ENCODE peak calls at places on chromosome 14, in nine cellular contexts. One of them, this sample, is unnamed.

GRCh38 chr14:64518229-64518628 is 13.7 kb downstream of the ZBTB1 start:
- DNase-seq in OCI-LY7: no peak
- DNase-seq in mesothelial cell of epicardium: no peak
- DNase-seq in effector CD4-positive, alpha-beta T cell: no peak
- DNase-seq in T-cell: no peak
- DNase-seq in GM20000: no peak
- DNase-seq in RWPE1: no peak
- DNase-seq in dermis blood vessel endothelial cell: no peak
- DNase-seq in activated CD4-positive, alpha-beta T cell treated with anti-CD3 and anti-CD28 coated beads for 36 hours: no peak
- DNase-seq in this sample: no peak

GRCh38 chr14:90620540-90621204 is 195.6 kb downstream of the TTC7B start:
- DNase-seq in OCI-LY7: no peak
- DNase-seq in mesothelial cell of epicardium: no peak
- DNase-seq in effector CD4-positive, alpha-beta T cell: no peak
- DNase-seq in T-cell: no peak
- DNase-seq in GM20000: no peak
- DNase-seq in RWPE1: no peak
- DNase-seq in dermis blood vessel endothelial cell: no peak
- DNase-seq in activated CD4-positive, alpha-beta T cell treated with anti-CD3 and anti-CD28 coated beads for 36 hours: no peak
- DNase-seq in this sample: no peak

GRCh38 chr14:36604757-36605505 is 22.5 kb upstream of the NKX2-8 start:
- DNase-seq in OCI-LY7: peak
- DNase-seq in mesothelial cell of epicardium: peak
- DNase-seq in effector CD4-positive, alpha-beta T cell: no peak
- DNase-seq in T-cell: peak
- DNase-seq in GM20000: peak
- DNase-seq in RWPE1: peak
- DNase-seq in dermis blood vessel endothelial cell: peak
- DNase-seq in activated CD4-positive, alpha-beta T cell treated with anti-CD3 and anti-CD28 coated beads for 36 hours: peak
- DNase-seq in this sample: peak

GRCh38 chr14:103711516-103712431 is 3.5 kb downstream of the XRCC3 start:
- DNase-seq in OCI-LY7: no peak
- DNase-seq in mesothelial cell of epicardium: no peak
- DNase-seq in effector CD4-positive, alpha-beta T cell: no peak
- DNase-seq in T-cell: no peak
- DNase-seq in GM20000: no peak
- DNase-seq in RWPE1: peak
- DNase-seq in dermis blood vessel endothelial cell: peak
- DNase-seq in activated CD4-positive, alpha-beta T cell treated with anti-CD3 and anti-CD28 coated beads for 36 hours: no peak
- DNase-seq in this sample: no peak

GRCh38 chr14:105937253-105938054 is 411.1 kb downstream of the TMEM121 start:
- DNase-seq in OCI-LY7: no peak
- DNase-seq in mesothelial cell of epicardium: peak
- DNase-seq in effector CD4-positive, alpha-beta T cell: no peak
- DNase-seq in T-cell: no peak
- DNase-seq in GM20000: no peak
- DNase-seq in RWPE1: no peak
- DNase-seq in dermis blood vessel endothelial cell: no peak
- DNase-seq in activated CD4-positive, alpha-beta T cell treated with anti-CD3 and anti-CD28 coated beads for 36 hours: no peak
- DNase-seq in this sample: peak

GRCh38 chr14:71139058-71139946 is 232.0 kb downstream of the PCNX1 start:
- DNase-seq in OCI-LY7: peak
- DNase-seq in mesothelial cell of epicardium: peak
- DNase-seq in effector CD4-positive, alpha-beta T cell: peak
- DNase-seq in T-cell: peak
- DNase-seq in GM20000: peak
- DNase-seq in RWPE1: peak
- DNase-seq in dermis blood vessel endothelial cell: peak
- DNase-seq in activated CD4-positive, alpha-beta T cell treated with anti-CD3 and anti-CD28 coated beads for 36 hours: peak
- DNase-seq in this sample: peak

GRCh38 chr14:105069554-105069886 is 4.3 kb upstream of the GPR132 start:
- DNase-seq in OCI-LY7: no peak
- DNase-seq in mesothelial cell of epicardium: no peak
- DNase-seq in effector CD4-positive, alpha-beta T cell: no peak
- DNase-seq in T-cell: no peak
- DNase-seq in GM20000: no peak
- DNase-seq in RWPE1: no peak
- DNase-seq in dermis blood vessel endothelial cell: no peak
- DNase-seq in activated CD4-positive, alpha-beta T cell treated with anti-CD3 and anti-CD28 coated beads for 36 hours: peak
- DNase-seq in this sample: peak

GRCh38 chr14:59583755-59584154 is 7.1 kb upstream of the CCDC175 start:
- DNase-seq in OCI-LY7: no peak
- DNase-seq in mesothelial cell of epicardium: no peak
- DNase-seq in effector CD4-positive, alpha-beta T cell: no peak
- DNase-seq in T-cell: no peak
- DNase-seq in GM20000: no peak
- DNase-seq in RWPE1: peak
- DNase-seq in dermis blood vessel endothelial cell: no peak
- DNase-seq in activated CD4-positive, alpha-beta T cell treated with anti-CD3 and anti-CD28 coated beads for 36 hours: no peak
- DNase-seq in this sample: no peak

GRCh38 chr14:32939254-32940065 is 781 bp downstream of the NPAS3 start:
- DNase-seq in OCI-LY7: no peak
- DNase-seq in mesothelial cell of epicardium: peak
- DNase-seq in effector CD4-positive, alpha-beta T cell: no peak
- DNase-seq in T-cell: no peak
- DNase-seq in GM20000: peak
- DNase-seq in RWPE1: no peak
- DNase-seq in dermis blood vessel endothelial cell: peak
- DNase-seq in activated CD4-positive, alpha-beta T cell treated with anti-CD3 and anti-CD28 coated beads for 36 hours: peak
- DNase-seq in this sample: peak

GRCh38 chr14:77185093-77185465 is 3.5 kb downstream of the TMEM63C start:
- DNase-seq in OCI-LY7: no peak
- DNase-seq in mesothelial cell of epicardium: no peak
- DNase-seq in effector CD4-positive, alpha-beta T cell: no peak
- DNase-seq in T-cell: no peak
- DNase-seq in GM20000: no peak
- DNase-seq in RWPE1: no peak
- DNase-seq in dermis blood vessel endothelial cell: no peak
- DNase-seq in activated CD4-positive, alpha-beta T cell treated with anti-CD3 and anti-CD28 coated beads for 36 hours: no peak
- DNase-seq in this sample: no peak

GRCh38 chr14:36402867-36403266 is 82.4 kb upstream of the MBIP start:
- DNase-seq in OCI-LY7: no peak
- DNase-seq in mesothelial cell of epicardium: no peak
- DNase-seq in effector CD4-positive, alpha-beta T cell: no peak
- DNase-seq in T-cell: no peak
- DNase-seq in GM20000: no peak
- DNase-seq in RWPE1: no peak
- DNase-seq in dermis blood vessel endothelial cell: no peak
- DNase-seq in activated CD4-positive, alpha-beta T cell treated with anti-CD3 and anti-CD28 coated beads for 36 hours: no peak
- DNase-seq in this sample: no peak

GRCh38 chr14:83867871-83868270 is 1662.1 kb upstream of the FLRT2 start:
- DNase-seq in OCI-LY7: no peak
- DNase-seq in mesothelial cell of epicardium: peak
- DNase-seq in effector CD4-positive, alpha-beta T cell: no peak
- DNase-seq in T-cell: no peak
- DNase-seq in GM20000: no peak
- DNase-seq in RWPE1: no peak
- DNase-seq in dermis blood vessel endothelial cell: peak
- DNase-seq in activated CD4-positive, alpha-beta T cell treated with anti-CD3 and anti-CD28 coated beads for 36 hours: no peak
- DNase-seq in this sample: no peak

GRCh38 chr14:83779266-83779665 is 1750.7 kb upstream of the FLRT2 start:
- DNase-seq in OCI-LY7: no peak
- DNase-seq in mesothelial cell of epicardium: no peak
- DNase-seq in effector CD4-positive, alpha-beta T cell: no peak
- DNase-seq in T-cell: no peak
- DNase-seq in GM20000: no peak
- DNase-seq in RWPE1: peak
- DNase-seq in dermis blood vessel endothelial cell: peak
- DNase-seq in activated CD4-positive, alpha-beta T cell treated with anti-CD3 and anti-CD28 coated beads for 36 hours: no peak
- DNase-seq in this sample: no peak

GRCh38 chr14:34043627-34044372 is 92.9 kb upstream of the EGLN3 start:
- DNase-seq in OCI-LY7: no peak
- DNase-seq in mesothelial cell of epicardium: no peak
- DNase-seq in effector CD4-positive, alpha-beta T cell: no peak
- DNase-seq in T-cell: peak
- DNase-seq in GM20000: peak
- DNase-seq in RWPE1: peak
- DNase-seq in dermis blood vessel endothelial cell: peak
- DNase-seq in activated CD4-positive, alpha-beta T cell treated with anti-CD3 and anti-CD28 coated beads for 36 hours: peak
- DNase-seq in this sample: peak

GRCh38 chr14:23665302-23666016 is 29.3 kb downstream of the DHRS2 start:
- DNase-seq in OCI-LY7: no peak
- DNase-seq in mesothelial cell of epicardium: no peak
- DNase-seq in effector CD4-positive, alpha-beta T cell: no peak
- DNase-seq in T-cell: no peak
- DNase-seq in GM20000: no peak
- DNase-seq in RWPE1: no peak
- DNase-seq in dermis blood vessel endothelial cell: no peak
- DNase-seq in activated CD4-positive, alpha-beta T cell treated with anti-CD3 and anti-CD28 coated beads for 36 hours: no peak
- DNase-seq in this sample: no peak

GRCh38 chr14:77041837-77042557 is 13.5 kb upstream of the IRF2BPL start:
- DNase-seq in OCI-LY7: no peak
- DNase-seq in mesothelial cell of epicardium: no peak
- DNase-seq in effector CD4-positive, alpha-beta T cell: no peak
- DNase-seq in T-cell: no peak
- DNase-seq in GM20000: no peak
- DNase-seq in RWPE1: peak
- DNase-seq in dermis blood vessel endothelial cell: peak
- DNase-seq in activated CD4-positive, alpha-beta T cell treated with anti-CD3 and anti-CD28 coated beads for 36 hours: no peak
- DNase-seq in this sample: no peak

GRCh38 chr14:69612014-69612758 is 790 bp downstream of the SUSD6 start:
- DNase-seq in OCI-LY7: peak
- DNase-seq in mesothelial cell of epicardium: peak
- DNase-seq in effector CD4-positive, alpha-beta T cell: peak
- DNase-seq in T-cell: peak
- DNase-seq in GM20000: no peak
- DNase-seq in RWPE1: peak
- DNase-seq in dermis blood vessel endothelial cell: peak
- DNase-seq in activated CD4-positive, alpha-beta T cell treated with anti-CD3 and anti-CD28 coated beads for 36 hours: peak
- DNase-seq in this sample: peak

GRCh38 chr14:74855021-74855420 is 20.9 kb downstream of the PROX2 start:
- DNase-seq in OCI-LY7: no peak
- DNase-seq in mesothelial cell of epicardium: no peak
- DNase-seq in effector CD4-positive, alpha-beta T cell: no peak
- DNase-seq in T-cell: no peak
- DNase-seq in GM20000: no peak
- DNase-seq in RWPE1: no peak
- DNase-seq in dermis blood vessel endothelial cell: no peak
- DNase-seq in activated CD4-positive, alpha-beta T cell treated with anti-CD3 and anti-CD28 coated beads for 36 hours: no peak
- DNase-seq in this sample: no peak

GRCh38 chr14:104443391-104444158 is 136.0 kb upstream of the C14orf180 start:
- DNase-seq in OCI-LY7: no peak
- DNase-seq in mesothelial cell of epicardium: no peak
- DNase-seq in effector CD4-positive, alpha-beta T cell: no peak
- DNase-seq in T-cell: no peak
- DNase-seq in GM20000: no peak
- DNase-seq in RWPE1: no peak
- DNase-seq in dermis blood vessel endothelial cell: no peak
- DNase-seq in activated CD4-positive, alpha-beta T cell treated with anti-CD3 and anti-CD28 coated beads for 36 hours: peak
- DNase-seq in this sample: no peak

GRCh38 chr14:99884834-99885648 is 91.8 kb downstream of the EML1 start:
- DNase-seq in OCI-LY7: peak
- DNase-seq in mesothelial cell of epicardium: no peak
- DNase-seq in effector CD4-positive, alpha-beta T cell: peak
- DNase-seq in T-cell: peak
- DNase-seq in GM20000: peak
- DNase-seq in RWPE1: peak
- DNase-seq in dermis blood vessel endothelial cell: peak
- DNase-seq in activated CD4-positive, alpha-beta T cell treated with anti-CD3 and anti-CD28 coated beads for 36 hours: no peak
- DNase-seq in this sample: no peak

GRCh38 chr14:68110989-68111704 is 291.6 kb downstream of the RAD51B start:
- DNase-seq in OCI-LY7: no peak
- DNase-seq in mesothelial cell of epicardium: no peak
- DNase-seq in effector CD4-positive, alpha-beta T cell: no peak
- DNase-seq in T-cell: no peak
- DNase-seq in GM20000: no peak
- DNase-seq in RWPE1: no peak
- DNase-seq in dermis blood vessel endothelial cell: no peak
- DNase-seq in activated CD4-positive, alpha-beta T cell treated with anti-CD3 and anti-CD28 coated beads for 36 hours: no peak
- DNase-seq in this sample: no peak

GRCh38 chr14:44820230-44820964 is 141.3 kb downstream of the KLHL28 start:
- DNase-seq in OCI-LY7: no peak
- DNase-seq in mesothelial cell of epicardium: no peak
- DNase-seq in effector CD4-positive, alpha-beta T cell: no peak
- DNase-seq in T-cell: no peak
- DNase-seq in GM20000: no peak
- DNase-seq in RWPE1: no peak
- DNase-seq in dermis blood vessel endothelial cell: no peak
- DNase-seq in activated CD4-positive, alpha-beta T cell treated with anti-CD3 and anti-CD28 coated beads for 36 hours: no peak
- DNase-seq in this sample: no peak

GRCh38 chr14:81436296-81437138 is 36.4 kb upstream of the STON2 start:
- DNase-seq in OCI-LY7: peak
- DNase-seq in mesothelial cell of epicardium: peak
- DNase-seq in effector CD4-positive, alpha-beta T cell: no peak
- DNase-seq in T-cell: peak
- DNase-seq in GM20000: peak
- DNase-seq in RWPE1: peak
- DNase-seq in dermis blood vessel endothelial cell: peak
- DNase-seq in activated CD4-positive, alpha-beta T cell treated with anti-CD3 and anti-CD28 coated beads for 36 hours: peak
- DNase-seq in this sample: peak

GRCh38 chr14:25400607-25401206 is 350.8 kb upstream of the STXBP6 start:
- DNase-seq in OCI-LY7: peak
- DNase-seq in mesothelial cell of epicardium: peak
- DNase-seq in effector CD4-positive, alpha-beta T cell: peak
- DNase-seq in T-cell: peak
- DNase-seq in GM20000: no peak
- DNase-seq in RWPE1: no peak
- DNase-seq in dermis blood vessel endothelial cell: peak
- DNase-seq in activated CD4-positive, alpha-beta T cell treated with anti-CD3 and anti-CD28 coated beads for 36 hours: peak
- DNase-seq in this sample: peak

GRCh38 chr14:95979339-95980042 is 59.7 kb upstream of the C14orf132 start:
- DNase-seq in OCI-LY7: peak
- DNase-seq in mesothelial cell of epicardium: no peak
- DNase-seq in effector CD4-positive, alpha-beta T cell: no peak
- DNase-seq in T-cell: no peak
- DNase-seq in GM20000: no peak
- DNase-seq in RWPE1: no peak
- DNase-seq in dermis blood vessel endothelial cell: no peak
- DNase-seq in activated CD4-positive, alpha-beta T cell treated with anti-CD3 and anti-CD28 coated beads for 36 hours: no peak
- DNase-seq in this sample: no peak

GRCh38 chr14:34465069-34465859 is 3.2 kb upstream of the SPTSSA start:
- DNase-seq in OCI-LY7: no peak
- DNase-seq in mesothelial cell of epicardium: no peak
- DNase-seq in effector CD4-positive, alpha-beta T cell: no peak
- DNase-seq in T-cell: no peak
- DNase-seq in GM20000: no peak
- DNase-seq in RWPE1: no peak
- DNase-seq in dermis blood vessel endothelial cell: peak
- DNase-seq in activated CD4-positive, alpha-beta T cell treated with anti-CD3 and anti-CD28 coated beads for 36 hours: no peak
- DNase-seq in this sample: no peak

GRCh38 chr14:106845286-106846087 is 1319.1 kb downstream of the TMEM121 start:
- DNase-seq in OCI-LY7: peak
- DNase-seq in mesothelial cell of epicardium: no peak
- DNase-seq in effector CD4-positive, alpha-beta T cell: no peak
- DNase-seq in T-cell: peak
- DNase-seq in GM20000: peak
- DNase-seq in RWPE1: peak
- DNase-seq in dermis blood vessel endothelial cell: no peak
- DNase-seq in activated CD4-positive, alpha-beta T cell treated with anti-CD3 and anti-CD28 coated beads for 36 hours: peak
- DNase-seq in this sample: peak

GRCh38 chr14:106347890-106348755 is 821.7 kb downstream of the TMEM121 start:
- DNase-seq in OCI-LY7: no peak
- DNase-seq in mesothelial cell of epicardium: no peak
- DNase-seq in effector CD4-positive, alpha-beta T cell: no peak
- DNase-seq in T-cell: no peak
- DNase-seq in GM20000: no peak
- DNase-seq in RWPE1: no peak
- DNase-seq in dermis blood vessel endothelial cell: no peak
- DNase-seq in activated CD4-positive, alpha-beta T cell treated with anti-CD3 and anti-CD28 coated beads for 36 hours: no peak
- DNase-seq in this sample: no peak

GRCh38 chr14:96576937-96577336 is 74.8 kb downstream of the PAPOLA start:
- DNase-seq in OCI-LY7: peak
- DNase-seq in mesothelial cell of epicardium: no peak
- DNase-seq in effector CD4-positive, alpha-beta T cell: no peak
- DNase-seq in T-cell: no peak
- DNase-seq in GM20000: no peak
- DNase-seq in RWPE1: no peak
- DNase-seq in dermis blood vessel endothelial cell: no peak
- DNase-seq in activated CD4-positive, alpha-beta T cell treated with anti-CD3 and anti-CD28 coated beads for 36 hours: no peak
- DNase-seq in this sample: no peak

GRCh38 chr14:50619569-50620141 is 48.5 kb downstream of the SAV1 start:
- DNase-seq in OCI-LY7: peak
- DNase-seq in mesothelial cell of epicardium: no peak
- DNase-seq in effector CD4-positive, alpha-beta T cell: no peak
- DNase-seq in T-cell: no peak
- DNase-seq in GM20000: peak
- DNase-seq in RWPE1: peak
- DNase-seq in dermis blood vessel endothelial cell: peak
- DNase-seq in activated CD4-positive, alpha-beta T cell treated with anti-CD3 and anti-CD28 coated beads for 36 hours: no peak
- DNase-seq in this sample: no peak

GRCh38 chr14:83994020-83994419 is 1535.9 kb upstream of the FLRT2 start:
- DNase-seq in OCI-LY7: no peak
- DNase-seq in mesothelial cell of epicardium: no peak
- DNase-seq in effector CD4-positive, alpha-beta T cell: no peak
- DNase-seq in T-cell: no peak
- DNase-seq in GM20000: no peak
- DNase-seq in RWPE1: no peak
- DNase-seq in dermis blood vessel endothelial cell: no peak
- DNase-seq in activated CD4-positive, alpha-beta T cell treated with anti-CD3 and anti-CD28 coated beads for 36 hours: no peak
- DNase-seq in this sample: no peak

This sample was measured in activated CD4-positive, alpha-beta memory T cell treated with anti-CD3 and anti-CD28 coated beads for 36 hours.